ENCODE peak calls at places on chromosomes 6 and 20, in four cellular contexts. One of them, this sample, is unnamed.

GRCh38 chr6:30450908-30451818 is 38.1 kb upstream of the HLA-E start:
- DNase-seq in A673: no peak
- DNase-seq in stomach: peak
- DNase-seq in CD4-positive, alpha-beta memory T cell: peak
- DNase-seq in this sample: peak

GRCh38 chr6:81996414-81996813 is 243.9 kb upstream of the TENT5A start:
- DNase-seq in A673: no peak
- DNase-seq in stomach: no peak
- DNase-seq in CD4-positive, alpha-beta memory T cell: no peak
- DNase-seq in this sample: no peak

GRCh38 chr20:14698125-14698524 is 360.7 kb upstream of the FLRT3 start:
- DNase-seq in A673: no peak
- DNase-seq in stomach: no peak
- DNase-seq in CD4-positive, alpha-beta memory T cell: no peak
- DNase-seq in this sample: no peak

GRCh38 chr6:14849224-14849623 is 396.6 kb upstream of the JARID2 start:
- DNase-seq in A673: no peak
- DNase-seq in stomach: no peak
- DNase-seq in CD4-positive, alpha-beta memory T cell: no peak
- DNase-seq in this sample: no peak

GRCh38 chr20:45919951-45920794 is 8.2 kb upstream of the PLTP start:
- DNase-seq in A673: no peak
- DNase-seq in stomach: no peak
- DNase-seq in CD4-positive, alpha-beta memory T cell: no peak
- DNase-seq in this sample: no peak

GRCh38 chr6:67634199-67634598 is 1000.9 kb upstream of the ADGRB3 start:
- DNase-seq in A673: no peak
- DNase-seq in stomach: no peak
- DNase-seq in CD4-positive, alpha-beta memory T cell: no peak
- DNase-seq in this sample: no peak

GRCh38 chr20:48040491-48040890 is 255.2 kb upstream of the SULF2 start:
- DNase-seq in A673: no peak
- DNase-seq in stomach: no peak
- DNase-seq in CD4-positive, alpha-beta memory T cell: no peak
- DNase-seq in this sample: no peak

GRCh38 chr20:40949346-40949745 is 79.3 kb upstream of the TOP1 start:
- DNase-seq in A673: no peak
- DNase-seq in stomach: no peak
- DNase-seq in CD4-positive, alpha-beta memory T cell: no peak
- DNase-seq in this sample: no peak

GRCh38 chr20:63215101-63216040 is 560 bp downstream of the YTHDF1 start:
- DNase-seq in A673: peak
- DNase-seq in stomach: no peak
- DNase-seq in CD4-positive, alpha-beta memory T cell: no peak
- DNase-seq in this sample: no peak

GRCh38 chr20:14142171-14142570 is 146.9 kb downstream of the MACROD2 start:
- DNase-seq in A673: peak
- DNase-seq in stomach: peak
- DNase-seq in CD4-positive, alpha-beta memory T cell: no peak
- DNase-seq in this sample: no peak

GRCh38 chr6:130203370-130203769 is 19.4 kb downstream of the SAMD3 start:
- DNase-seq in A673: no peak
- DNase-seq in stomach: no peak
- DNase-seq in CD4-positive, alpha-beta memory T cell: no peak
- DNase-seq in this sample: no peak

GRCh38 chr6:33935439-33936080 is 131.8 kb upstream of the MLN start:
- DNase-seq in A673: no peak
- DNase-seq in stomach: no peak
- DNase-seq in CD4-positive, alpha-beta memory T cell: no peak
- DNase-seq in this sample: no peak

GRCh38 chr20:62236674-62236996 is 1.7 kb upstream of the OSBPL2 start:
- DNase-seq in A673: peak
- DNase-seq in stomach: no peak
- DNase-seq in CD4-positive, alpha-beta memory T cell: no peak
- DNase-seq in this sample: no peak

GRCh38 chr20:43798591-43799149 is 71.9 kb upstream of the GTSF1L start:
- DNase-seq in A673: no peak
- DNase-seq in stomach: no peak
- DNase-seq in CD4-positive, alpha-beta memory T cell: no peak
- DNase-seq in this sample: no peak

GRCh38 chr6:144334150-144334708 is 49.1 kb downstream of the UTRN start:
- DNase-seq in A673: peak
- DNase-seq in stomach: no peak
- DNase-seq in CD4-positive, alpha-beta memory T cell: peak
- DNase-seq in this sample: peak

GRCh38 chr6:90217621-90218496 is 78.8 kb downstream of the BACH2 start:
- DNase-seq in A673: no peak
- DNase-seq in stomach: peak
- DNase-seq in CD4-positive, alpha-beta memory T cell: peak
- DNase-seq in this sample: peak

GRCh38 chr6:132937466-132937906 is 123.1 kb downstream of the RPS12 start:
- DNase-seq in A673: peak
- DNase-seq in stomach: peak
- DNase-seq in CD4-positive, alpha-beta memory T cell: no peak
- DNase-seq in this sample: no peak

GRCh38 chr6:13624871-13625288 is 9.7 kb downstream of the NOL7 start:
- DNase-seq in A673: peak
- DNase-seq in stomach: no peak
- DNase-seq in CD4-positive, alpha-beta memory T cell: no peak
- DNase-seq in this sample: peak

GRCh38 chr6:56484669-56485068 is 158.0 kb downstream of the DST start:
- DNase-seq in A673: no peak
- DNase-seq in stomach: no peak
- DNase-seq in CD4-positive, alpha-beta memory T cell: no peak
- DNase-seq in this sample: no peak

GRCh38 chr20:19926581-19926980 is 90.6 kb upstream of the NAA20 start:
- DNase-seq in A673: no peak
- DNase-seq in stomach: no peak
- DNase-seq in CD4-positive, alpha-beta memory T cell: no peak
- DNase-seq in this sample: no peak

GRCh38 chr20:24951536-24952047 is 2.5 kb downstream of the CST7 start:
- DNase-seq in A673: no peak
- DNase-seq in stomach: peak
- DNase-seq in CD4-positive, alpha-beta memory T cell: no peak
- DNase-seq in this sample: no peak

GRCh38 chr6:144321839-144322591 is 36.9 kb downstream of the UTRN start:
- DNase-seq in A673: no peak
- DNase-seq in stomach: no peak
- DNase-seq in CD4-positive, alpha-beta memory T cell: no peak
- DNase-seq in this sample: no peak

GRCh38 chr20:37234254-37234581 is 27.4 kb downstream of the GHRH start:
- DNase-seq in A673: no peak
- DNase-seq in stomach: no peak
- DNase-seq in CD4-positive, alpha-beta memory T cell: no peak
- DNase-seq in this sample: no peak
- H3K4me3 ChIP-seq in A673: no peak
- H3K4me3 ChIP-seq in stomach: no peak
- H3K4me3 ChIP-seq in CD4-positive, alpha-beta memory T cell: no peak
- H3K4me3 ChIP-seq in this sample: no peak

DNA sequence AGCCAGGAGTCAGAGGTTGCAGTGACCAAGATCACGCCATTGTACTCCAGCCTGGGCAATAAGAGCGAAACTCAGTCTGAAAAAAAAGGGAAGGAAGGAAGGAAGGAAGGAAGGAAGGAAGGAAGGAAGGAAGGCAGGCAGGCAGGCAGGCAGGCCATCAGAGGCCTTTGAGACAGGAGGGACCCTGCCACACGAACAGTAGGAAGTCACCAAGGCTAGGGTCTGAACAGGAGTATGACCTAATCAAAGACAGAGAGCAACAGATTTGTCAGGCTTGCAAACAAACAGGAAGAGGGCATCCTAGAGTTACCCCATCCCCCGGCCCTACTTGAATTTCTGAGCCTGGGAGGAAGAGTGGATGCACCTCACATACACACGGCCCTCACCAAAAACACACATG is 67.1 kb downstream of the FGD2 start:
- DNase-seq in A673: no peak
- DNase-seq in stomach: no peak
- DNase-seq in CD4-positive, alpha-beta memory T cell: no peak
- DNase-seq in this sample: no peak
- H3K4me3 ChIP-seq in A673: no peak
- H3K4me3 ChIP-seq in stomach: no peak
- H3K4me3 ChIP-seq in CD4-positive, alpha-beta memory T cell: no peak
- H3K4me3 ChIP-seq in this sample: no peak

GRCh38 chr6:112522600-112522999 is 175.5 kb downstream of the RFPL4B start:
- DNase-seq in A673: no peak
- DNase-seq in stomach: no peak
- DNase-seq in CD4-positive, alpha-beta memory T cell: no peak
- DNase-seq in this sample: no peak

GRCh38 chr6:112525749-112526148 is 178.6 kb downstream of the RFPL4B start:
- DNase-seq in A673: no peak
- DNase-seq in stomach: no peak
- DNase-seq in CD4-positive, alpha-beta memory T cell: no peak
- DNase-seq in this sample: no peak

GRCh38 chr6:112526594-112526993 is 179.5 kb downstream of the RFPL4B start:
- DNase-seq in A673: no peak
- DNase-seq in stomach: no peak
- DNase-seq in CD4-positive, alpha-beta memory T cell: no peak
- DNase-seq in this sample: no peak

DNA sequence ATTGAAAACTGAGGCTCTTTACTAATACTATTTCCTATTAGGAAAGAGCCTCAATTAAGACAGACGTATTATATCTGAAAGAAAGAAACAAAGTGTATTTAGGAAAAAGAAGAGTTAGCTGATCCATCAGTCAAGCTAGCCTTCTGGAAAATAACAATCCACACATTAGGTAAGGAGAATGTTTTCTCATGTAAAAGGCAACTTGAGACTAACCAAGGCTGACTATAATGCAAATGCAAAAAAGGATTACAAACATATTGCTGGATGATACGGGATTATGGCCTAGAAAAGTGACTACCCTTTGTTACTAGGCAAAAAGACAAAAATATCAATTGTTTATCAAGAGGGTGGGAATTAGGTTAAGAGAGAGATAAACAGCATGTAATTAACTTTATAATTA is 176.9 kb downstream of the RFPL4B start:
- DNase-seq in A673: no peak
- DNase-seq in stomach: no peak
- DNase-seq in CD4-positive, alpha-beta memory T cell: no peak
- DNase-seq in this sample: no peak
- H3K4me3 ChIP-seq in A673: no peak
- H3K4me3 ChIP-seq in stomach: no peak
- H3K4me3 ChIP-seq in CD4-positive, alpha-beta memory T cell: no peak
- H3K4me3 ChIP-seq in this sample: no peak

GRCh38 chr20:57595041-57596030 is 24.9 kb downstream of the ZBP1 start:
- DNase-seq in A673: no peak
- DNase-seq in stomach: no peak
- DNase-seq in CD4-positive, alpha-beta memory T cell: no peak
- DNase-seq in this sample: no peak

GRCh38 chr20:57598060-57598459 is 22.2 kb downstream of the ZBP1 start:
- DNase-seq in A673: no peak
- DNase-seq in stomach: no peak
- DNase-seq in CD4-positive, alpha-beta memory T cell: no peak
- DNase-seq in this sample: no peak

GRCh38 chr20:57594092-57594911 is 25.9 kb downstream of the ZBP1 start:
- DNase-seq in A673: peak
- DNase-seq in stomach: peak
- DNase-seq in CD4-positive, alpha-beta memory T cell: no peak
- DNase-seq in this sample: peak

GRCh38 chr20:57596998-57597939 is 23.0 kb downstream of the ZBP1 start:
- DNase-seq in A673: peak
- DNase-seq in stomach: peak
- DNase-seq in CD4-positive, alpha-beta memory T cell: peak
- DNase-seq in this sample: peak

DNA sequence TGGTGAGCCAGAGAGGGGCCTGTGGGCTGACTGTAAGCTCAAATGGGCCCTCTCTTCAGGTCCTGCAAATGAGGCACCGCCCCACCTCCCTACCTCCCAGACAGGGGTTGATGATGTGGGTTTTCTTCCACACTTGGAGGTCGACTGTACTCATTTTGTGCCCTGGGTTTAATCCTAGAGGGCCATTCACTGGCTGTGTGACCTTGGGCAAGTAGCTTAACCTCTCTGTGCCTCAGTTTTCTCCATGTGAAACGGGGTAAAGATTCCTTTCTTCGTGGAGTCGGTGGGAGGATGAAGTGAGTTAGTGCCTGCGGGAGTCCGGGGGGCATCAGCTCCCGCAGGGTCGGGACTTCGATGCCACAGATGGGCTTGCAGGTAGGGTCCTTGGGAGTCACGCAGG is 23.9 kb downstream of the ZBP1 start:
- DNase-seq in A673: no peak
- DNase-seq in stomach: no peak
- DNase-seq in CD4-positive, alpha-beta memory T cell: no peak
- DNase-seq in this sample: no peak
- H3K4me3 ChIP-seq in A673: no peak
- H3K4me3 ChIP-seq in stomach: no peak
- H3K4me3 ChIP-seq in CD4-positive, alpha-beta memory T cell: no peak
- H3K4me3 ChIP-seq in this sample: no peak

GRCh38 chr6:99346595-99346994 is 2.9 kb downstream of the FAXC start:
- DNase-seq in A673: no peak
- DNase-seq in stomach: no peak
- DNase-seq in CD4-positive, alpha-beta memory T cell: no peak
- DNase-seq in this sample: no peak

GRCh38 chr6:99348823-99349619 is 453 bp downstream of the FAXC start:
- DNase-seq in A673: peak
- DNase-seq in stomach: no peak
- DNase-seq in CD4-positive, alpha-beta memory T cell: no peak
- DNase-seq in this sample: no peak

GRCh38 chr6:99349620-99350141 is at the start of gene FAXC:
- DNase-seq in A673: peak
- DNase-seq in stomach: peak
- DNase-seq in CD4-positive, alpha-beta memory T cell: no peak
- DNase-seq in this sample: no peak

GRCh38 chr6:99347804-99348203 is 1.7 kb downstream of the FAXC start:
- DNase-seq in A673: no peak
- DNase-seq in stomach: no peak
- DNase-seq in CD4-positive, alpha-beta memory T cell: no peak
- DNase-seq in this sample: no peak

GRCh38 chr6:99348220-99348822 is 1.2 kb downstream of the FAXC start:
- DNase-seq in A673: no peak
- DNase-seq in stomach: no peak
- DNase-seq in CD4-positive, alpha-beta memory T cell: no peak
- DNase-seq in this sample: no peak
- H3K4me3 ChIP-seq in A673: peak
- H3K4me3 ChIP-seq in stomach: peak
- H3K4me3 ChIP-seq in CD4-positive, alpha-beta memory T cell: no peak
- H3K4me3 ChIP-seq in this sample: no peak

GRCh38 chr6:26028753-26029569 is 58.3 kb upstream of the HFE start:
- DNase-seq in A673: peak
- DNase-seq in stomach: no peak
- DNase-seq in CD4-positive, alpha-beta memory T cell: no peak
- DNase-seq in this sample: no peak
- H3K4me3 ChIP-seq in A673: no peak
- H3K4me3 ChIP-seq in stomach: no peak
- H3K4me3 ChIP-seq in CD4-positive, alpha-beta memory T cell: no peak
- H3K4me3 ChIP-seq in this sample: no peak

GRCh38 chr6:35016417-35017221 is 124.5 kb downstream of the TCP11 start:
- DNase-seq in A673: peak
- DNase-seq in stomach: peak
- DNase-seq in CD4-positive, alpha-beta memory T cell: no peak
- DNase-seq in this sample: no peak
- H3K4me3 ChIP-seq in A673: peak
- H3K4me3 ChIP-seq in stomach: peak
- H3K4me3 ChIP-seq in CD4-positive, alpha-beta memory T cell: no peak
- H3K4me3 ChIP-seq in this sample: no peak